ENCODE peak calls at places on chromosome 22, in four cellular contexts. N is GM12878, Q is H1, D is HepG2. F is an unnamed sample.

GRCh38 chr22:47178339-47178738 is 415.9 kb downstream of the TBC1D22A start:
- DNase-seq in D (no peak), Q (no peak), N (no peak), F (no peak)

GRCh38 chr22:40009231-40009769 is 14.5 kb downstream of the FAM83F start:
- DNase-seq in D (no peak), Q (no peak), N (no peak), F (no peak)

GRCh38 chr22:44486538-44486937 is 11.5 kb downstream of the RTL6 start:
- DNase-seq in N (no peak), Q (no peak), D (no peak), F (no peak)

GRCh38 chr22:19504900-19505734 is 19.1 kb downstream of the CLDN5 start:
- DNase-seq in N (no peak), Q (no peak), D (no peak), F (no peak)

GRCh38 chr22:21657361-21658118 is 8.3 kb upstream of the PPIL2 start:
- DNase-seq in N (peak), Q (no peak), D (peak), F (peak)

GRCh38 chr22:20211997-20212753 is 55.9 kb downstream of the RTN4R start:
- DNase-seq in D (no peak), Q (no peak), N (no peak), F (peak)

GRCh38 chr22:19598054-19598855 is 74.0 kb upstream of the CLDN5 start:
- DNase-seq in Q (no peak), D (no peak), N (no peak), F (no peak)

GRCh38 chr22:27919943-27920755 is 1.1 kb upstream of the PITPNB start:
- DNase-seq in N (no peak), Q (no peak), D (peak), F (peak)

GRCh38 chr22:27252282-27253049 is 549.1 kb downstream of the MN1 start:
- DNase-seq in Q (no peak), N (no peak), D (no peak), F (no peak)

DNA sequence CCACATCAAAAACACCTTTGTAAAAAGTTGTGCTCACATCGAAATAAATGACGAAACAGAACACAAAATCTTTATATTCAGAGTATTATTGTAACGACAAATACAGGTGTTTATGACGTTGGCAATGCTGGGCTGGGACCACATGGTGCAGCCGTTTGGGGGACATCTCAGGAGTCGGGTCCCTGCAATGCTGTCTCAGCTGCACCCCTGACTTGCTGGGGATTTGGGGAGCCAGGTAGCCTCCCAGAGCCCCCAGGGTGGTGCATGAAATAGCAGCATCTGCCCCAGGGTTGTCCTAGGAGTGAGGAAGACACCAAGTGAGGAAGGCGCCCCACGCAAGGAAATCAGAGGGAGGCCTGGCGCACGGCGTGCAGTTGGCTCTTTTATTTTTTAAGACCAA is 1526.8 kb downstream of the BRD1 start:
- DNase-seq in Q (no peak), N (no peak), D (no peak), F (peak)
- TF ChIP-seq RFX5 in Q (no peak), N (no peak), D (no peak), F (no peak)

GRCh38 chr22:35580351-35581022 is 36.6 kb downstream of the MB start:
- DNase-seq in D (no peak), Q (no peak), N (no peak), F (no peak)

GRCh38 chr22:35586771-35587170 is 30.4 kb downstream of the MB start:
- DNase-seq in D (no peak), N (no peak), Q (no peak), F (no peak)

GRCh38 chr22:35582218-35582860 is 34.8 kb downstream of the MB start:
- DNase-seq in D (no peak), Q (no peak), N (no peak), F (no peak)

GRCh38 chr22:35581023-35581413 is 36.1 kb downstream of the MB start:
- DNase-seq in D (no peak), N (no peak), Q (no peak), F (no peak)

DNA sequence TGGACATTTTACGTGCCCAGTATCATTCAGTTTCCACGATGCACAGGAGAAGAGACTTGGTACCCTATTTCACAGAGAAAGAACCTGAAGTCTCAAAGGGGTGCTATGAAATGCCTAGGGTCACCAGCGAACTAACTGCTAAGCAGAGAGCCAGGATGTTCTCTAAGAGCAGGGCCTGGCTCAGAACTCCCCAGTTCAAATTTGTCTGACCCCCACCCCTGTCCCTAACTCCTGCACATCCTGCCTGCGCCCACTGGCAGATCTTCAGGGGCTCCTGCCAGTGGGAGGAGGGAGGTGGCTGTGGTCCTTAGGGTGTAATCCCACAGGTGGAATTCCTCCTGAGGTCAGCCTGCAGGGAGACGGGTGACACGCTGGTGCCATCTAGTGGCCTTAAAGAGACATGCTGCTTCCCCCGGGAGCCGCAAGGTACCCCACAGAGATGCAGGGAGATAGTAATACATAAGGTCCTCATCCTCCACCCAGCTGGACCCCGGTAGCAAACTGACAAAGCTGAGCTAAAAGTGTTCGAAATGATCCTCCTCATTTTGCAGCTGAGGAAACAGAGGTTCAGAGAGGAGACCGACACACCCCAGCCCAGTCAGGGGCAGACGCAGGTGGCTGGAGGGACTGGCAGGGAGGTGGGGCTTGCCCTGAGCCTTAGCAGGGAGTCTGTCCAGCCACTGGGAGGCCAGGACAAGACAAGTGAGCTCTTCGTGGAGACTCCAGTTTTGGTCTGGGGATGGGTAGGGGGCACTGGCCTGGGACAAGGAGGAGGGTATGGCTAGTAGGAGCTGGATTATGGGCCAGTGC is 34.1 kb downstream of the MB start:
- DNase-seq in N (peak), D (peak), Q (no peak), F (peak)
- TF ChIP-seq TCF12 in N (no peak), D (no peak), Q (no peak), F (no peak)

GRCh38 chr22:29155966-29156365 is 49.7 kb upstream of the EMID1 start:
- DNase-seq in Q (no peak), D (no peak), N (no peak), F (no peak)

GRCh38 chr22:29158546-29158945 is 47.1 kb upstream of the EMID1 start:
- DNase-seq in N (no peak), Q (no peak), D (no peak), F (no peak)

GRCh38 chr22:29156507-29156906 is 49.2 kb upstream of the EMID1 start:
- DNase-seq in N (no peak), Q (no peak), D (peak), F (no peak)

GRCh38 chr22:29154364-29155048 is 51.2 kb upstream of the EMID1 start:
- DNase-seq in D (peak), Q (peak), N (no peak), F (peak)

DNA sequence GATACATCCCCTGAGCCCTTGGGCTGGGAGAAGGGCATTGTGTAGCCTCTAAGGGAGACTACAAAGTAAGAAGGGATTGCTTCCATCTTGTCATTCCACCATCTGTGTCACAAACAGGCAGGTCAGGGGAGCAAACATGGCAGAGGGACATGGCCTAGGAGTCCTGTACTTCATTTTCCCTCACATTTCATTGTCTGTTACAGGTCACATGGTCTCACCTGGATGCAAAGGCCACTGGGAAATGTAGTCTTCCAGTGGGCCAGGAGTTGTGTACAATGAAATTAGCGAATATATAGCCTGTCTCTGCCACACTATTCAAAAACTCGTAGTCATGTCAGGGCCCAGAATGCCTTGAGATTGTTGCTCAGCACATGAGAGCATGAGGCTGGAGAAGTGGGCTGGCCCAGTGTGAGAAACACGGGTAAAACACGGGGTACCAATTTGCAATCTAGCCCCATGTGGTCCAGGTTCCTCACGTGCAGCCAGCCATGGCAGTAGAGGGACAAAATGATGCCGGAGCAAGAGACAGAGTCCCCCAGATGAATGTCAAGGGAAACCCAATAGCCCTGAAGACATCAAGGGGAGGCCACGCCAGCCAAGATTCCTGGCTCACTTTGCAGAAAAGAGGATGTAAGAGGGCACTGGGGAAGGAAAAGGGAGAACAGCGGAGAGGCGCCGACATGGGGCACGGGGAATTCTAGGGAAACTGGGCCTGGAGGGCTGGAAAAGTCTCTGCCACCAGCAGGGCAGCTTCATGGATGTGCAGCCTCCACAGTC is 47.7 kb upstream of the EMID1 start:
- DNase-seq in Q (no peak), D (peak), N (no peak), F (no peak)
- TF ChIP-seq MAX in Q (peak), D (no peak), N (no peak), F (no peak)

DNA sequence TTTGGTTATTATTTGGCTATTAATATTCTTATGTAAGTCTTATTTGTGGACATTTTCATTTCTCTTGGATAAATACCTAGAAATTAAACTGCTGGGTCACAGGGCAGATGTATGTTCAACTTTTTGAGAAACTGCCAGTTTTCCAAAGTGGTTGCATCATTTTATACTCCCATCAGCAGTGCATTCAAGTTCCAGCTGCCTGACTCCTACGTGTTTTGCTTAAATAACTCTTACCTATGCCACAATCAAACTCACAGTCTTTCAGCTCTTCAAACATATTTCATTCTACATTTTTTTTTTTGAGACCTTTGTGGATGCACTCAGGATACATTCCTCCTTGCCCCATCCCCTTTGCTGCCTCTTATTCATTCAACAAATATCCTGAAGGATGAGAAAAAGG is 9.2 kb downstream of the TCF20 start:
- DNase-seq in D (no peak), Q (no peak), N (no peak), F (no peak)
- TF ChIP-seq RFX5 in D (no peak), Q (no peak), N (no peak), F (no peak)

GRCh38 chr22:33095661-33096060 is 37.5 kb upstream of the SYN3 start:
- DNase-seq in Q (no peak), N (no peak), D (no peak), F (no peak)

GRCh38 chr22:33104192-33104591 is 46.0 kb upstream of the SYN3 start:
- DNase-seq in Q (no peak), D (no peak), N (no peak), F (peak)

GRCh38 chr22:33099593-33099992 is 41.4 kb upstream of the SYN3 start:
- DNase-seq in Q (no peak), N (no peak), D (no peak), F (no peak)

GRCh38 chr22:33105501-33105911 is 47.3 kb upstream of the SYN3 start:
- DNase-seq in N (no peak), D (no peak), Q (no peak), F (no peak)

GRCh38 chr22:33101550-33101949 is 43.4 kb upstream of the SYN3 start:
- DNase-seq in Q (no peak), N (no peak), D (no peak), F (peak)
- TF ChIP-seq TCF12 in Q (no peak), N (no peak), D (no peak), F (no peak)

GRCh38 chr22:45491841-45492240 is 10.8 kb upstream of the FBLN1 start:
- DNase-seq in Q (no peak), N (no peak), D (no peak), F (no peak)
- TF ChIP-seq MAX in Q (no peak), N (no peak), D (no peak), F (no peak)

GRCh38 chr22:24997023-24997422 is 44.5 kb downstream of the KIAA1671 start:
- DNase-seq in D (no peak), Q (no peak), N (no peak), F (no peak)

GRCh38 chr22:25002241-25002985 is 49.9 kb downstream of the KIAA1671 start:
- DNase-seq in N (no peak), Q (no peak), D (peak), F (no peak)

GRCh38 chr22:24996420-24996952 is 44.0 kb downstream of the KIAA1671 start:
- DNase-seq in D (no peak), Q (peak), N (no peak), F (peak)

GRCh38 chr22:24995649-24996180 is 43.2 kb downstream of the KIAA1671 start:
- DNase-seq in Q (no peak), D (no peak), N (no peak), F (no peak)

DNA sequence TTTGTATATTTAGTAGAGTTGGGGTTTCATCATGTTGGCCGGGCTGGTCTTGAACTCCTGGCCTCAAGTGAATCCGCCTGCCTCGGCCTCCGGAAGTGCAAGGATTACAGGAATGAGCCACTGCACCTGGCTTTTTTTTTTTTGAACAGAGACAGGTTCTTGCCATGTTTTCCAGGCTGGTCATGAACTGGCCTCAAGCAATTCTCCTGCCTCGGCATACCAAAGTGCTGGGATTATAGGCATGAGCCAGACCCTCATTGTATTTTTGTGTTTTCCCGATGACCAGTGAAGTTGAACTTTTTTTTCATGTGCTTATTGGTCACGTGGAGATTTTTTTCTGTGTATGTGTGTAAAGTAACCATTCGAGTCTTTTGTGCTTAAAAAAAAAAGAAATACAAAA is 48.2 kb downstream of the KIAA1671 start:
- DNase-seq in Q (no peak), N (no peak), D (no peak), F (no peak)
- TF ChIP-seq RFX5 in Q (no peak), N (no peak), D (no peak), F (no peak)

GRCh38 chr22:50640857-50641647 is 13.1 kb upstream of the ARSA start:
- DNase-seq in D (no peak), Q (no peak), N (no peak), F (no peak)

GRCh38 chr22:50641696-50642607 is 14.0 kb upstream of the ARSA start:
- DNase-seq in D (peak), Q (peak), N (no peak), F (no peak)
- TF ChIP-seq TCF12 in D (no peak), Q (no peak), N (no peak), F (no peak)